ENCODE peak calls at places on chromosomes 12 and 14, in four cellular contexts. One of them, this sample, is unnamed. For H3K4me1, H3K9me3 and H3K27me3, the result is how much of the 10 kb centered on the place peaks cover.

GRCh38 chr14:53360821-53361220 is 207.7 kb upstream of the DDHD1 start:
- DNase-seq in adrenal gland: no peak
- DNase-seq in pancreas: no peak
- DNase-seq in osteoblast: no peak
- DNase-seq in this sample: no peak

GRCh38 chr14:60506010-60506409 is 2.9 kb upstream of the SIX6 start:
- DNase-seq in osteoblast: no peak
- DNase-seq in adrenal gland: no peak
- DNase-seq in pancreas: no peak
- DNase-seq in this sample: no peak

GRCh38 chr12:132379996-132380395 is 50.6 kb upstream of the GALNT9 start:
- DNase-seq in osteoblast: no peak
- DNase-seq in adrenal gland: no peak
- DNase-seq in pancreas: no peak
- DNase-seq in this sample: no peak

GRCh38 chr14:35147711-35148110 is 25.4 kb downstream of the PRORP start:
- DNase-seq in adrenal gland: no peak
- DNase-seq in pancreas: no peak
- DNase-seq in osteoblast: no peak
- DNase-seq in this sample: no peak

GRCh38 chr14:25908707-25909106 is 689.1 kb downstream of the NOVA1 start:
- DNase-seq in osteoblast: no peak
- DNase-seq in adrenal gland: no peak
- DNase-seq in pancreas: no peak
- DNase-seq in this sample: no peak

GRCh38 chr14:29584992-29585391 is 342.7 kb downstream of the PRKD1 start:
- DNase-seq in osteoblast: peak
- DNase-seq in adrenal gland: peak
- DNase-seq in pancreas: peak
- DNase-seq in this sample: no peak

GRCh38 chr12:124613151-124613585 is 45.8 kb upstream of the NCOR2 start:
- DNase-seq in adrenal gland: no peak
- DNase-seq in osteoblast: peak
- DNase-seq in pancreas: no peak
- DNase-seq in this sample: no peak

GRCh38 chr12:64218597-64218996 is 3.5 kb downstream of the KICS2 start:
- DNase-seq in adrenal gland: no peak
- DNase-seq in pancreas: no peak
- DNase-seq in osteoblast: no peak
- DNase-seq in this sample: no peak

GRCh38 chr14:68263563-68264350 is 444.2 kb downstream of the RAD51B start:
- DNase-seq in pancreas: no peak
- DNase-seq in osteoblast: no peak
- DNase-seq in adrenal gland: no peak
- DNase-seq in this sample: no peak

GRCh38 chr14:68262567-68262966 is 443.0 kb downstream of the RAD51B start:
- DNase-seq in adrenal gland: no peak
- DNase-seq in osteoblast: no peak
- DNase-seq in pancreas: no peak
- DNase-seq in this sample: no peak

GRCh38 chr14:68261092-68261842 is 441.7 kb downstream of the RAD51B start:
- DNase-seq in osteoblast: no peak
- DNase-seq in adrenal gland: no peak
- DNase-seq in pancreas: no peak
- DNase-seq in this sample: no peak

GRCh38 chr14:68257969-68258368 is 438.4 kb downstream of the RAD51B start:
- DNase-seq in adrenal gland: no peak
- DNase-seq in pancreas: no peak
- DNase-seq in osteoblast: no peak
- DNase-seq in this sample: no peak

GRCh38 chr14:68260121-68260520 is 440.5 kb downstream of the RAD51B start:
- DNase-seq in osteoblast: no peak
- DNase-seq in adrenal gland: no peak
- DNase-seq in pancreas: no peak
- DNase-seq in this sample: no peak
- H3K4me1 ChIP-seq in osteoblast: under half
- H3K4me1 ChIP-seq in adrenal gland: under half
- H3K4me1 ChIP-seq in pancreas: under half
- H3K4me1 ChIP-seq in this sample: under half

GRCh38 chr14:82029038-82029437 is 495.4 kb upstream of the SEL1L start:
- DNase-seq in osteoblast: no peak
- DNase-seq in pancreas: no peak
- DNase-seq in adrenal gland: no peak
- DNase-seq in this sample: no peak
- H3K9me3 ChIP-seq in osteoblast: under half
- H3K9me3 ChIP-seq in pancreas: under half
- H3K9me3 ChIP-seq in adrenal gland: under half
- H3K9me3 ChIP-seq in this sample: under half

DNA sequence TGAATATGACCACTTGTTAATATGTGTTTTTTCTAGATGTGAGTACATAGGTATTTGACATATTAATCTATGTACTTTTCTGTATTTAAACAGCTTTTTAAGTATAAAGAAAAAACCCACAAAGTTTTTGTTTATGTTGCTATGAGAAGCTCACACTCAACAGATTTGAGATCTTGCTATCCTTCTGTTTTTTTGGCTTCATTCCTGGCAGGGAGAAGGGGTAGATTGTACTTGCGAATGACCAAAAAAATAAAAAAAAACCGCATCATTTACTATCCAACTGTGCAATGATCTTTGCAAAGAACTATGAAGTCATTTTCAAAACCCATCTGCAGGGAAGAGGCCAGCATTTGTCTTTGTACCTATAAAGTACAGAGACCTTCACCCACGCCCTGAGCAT is 28.4 kb upstream of the TBX5 start:
- DNase-seq in adrenal gland: no peak
- DNase-seq in osteoblast: no peak
- DNase-seq in pancreas: no peak
- DNase-seq in this sample: no peak
- H3K27me3 ChIP-seq in adrenal gland: under half
- H3K27me3 ChIP-seq in osteoblast: under half
- H3K27me3 ChIP-seq in pancreas: under half
- H3K27me3 ChIP-seq in this sample: under half

GRCh38 chr12:111431772-111432171 is 26.0 kb downstream of the SH2B3 start:
- DNase-seq in pancreas: no peak
- DNase-seq in osteoblast: no peak
- DNase-seq in adrenal gland: no peak
- DNase-seq in this sample: no peak

GRCh38 chr12:111430418-111431353 is 25.0 kb downstream of the SH2B3 start:
- DNase-seq in adrenal gland: no peak
- DNase-seq in osteoblast: peak
- DNase-seq in pancreas: no peak
- DNase-seq in this sample: peak

GRCh38 chr12:111428728-111429175 is 23.0 kb downstream of the SH2B3 start:
- DNase-seq in pancreas: no peak
- DNase-seq in adrenal gland: peak
- DNase-seq in osteoblast: peak
- DNase-seq in this sample: no peak

GRCh38 chr12:111428081-111428727 is 22.5 kb downstream of the SH2B3 start:
- DNase-seq in adrenal gland: no peak
- DNase-seq in pancreas: no peak
- DNase-seq in osteoblast: peak
- DNase-seq in this sample: no peak

DNA sequence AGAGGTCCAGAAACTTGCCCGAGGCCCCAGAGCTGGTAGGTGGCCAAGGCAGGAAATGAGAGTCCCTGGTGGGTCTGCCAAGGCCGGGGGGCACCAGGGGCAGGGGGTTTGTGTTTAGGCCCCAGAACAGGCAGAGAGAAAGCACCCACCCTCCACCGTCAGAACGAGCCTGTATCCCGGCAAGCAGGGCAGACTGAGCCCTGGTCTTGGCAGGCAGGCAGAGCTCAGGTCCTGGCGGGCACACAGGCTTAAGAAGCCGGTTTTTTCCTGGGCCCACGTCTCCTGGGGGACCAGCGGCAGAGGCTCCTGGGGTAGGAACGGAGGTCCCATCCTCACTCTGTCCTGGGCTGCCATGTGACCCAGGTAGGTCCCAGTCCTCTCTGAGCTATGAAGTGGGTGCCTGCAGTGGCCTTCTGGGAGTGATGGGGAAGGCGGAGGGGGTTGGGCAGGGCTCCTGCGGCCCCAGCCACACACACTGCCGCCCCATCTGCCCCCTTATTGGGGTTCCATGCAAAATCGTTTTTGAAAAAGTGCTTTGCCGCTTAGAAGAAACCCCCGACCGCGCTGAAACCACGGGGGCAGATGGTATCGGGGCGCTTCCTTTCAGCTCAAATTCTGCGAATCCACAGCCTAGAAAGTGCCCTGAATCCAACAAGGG is 24.2 kb downstream of the SH2B3 start:
- DNase-seq in osteoblast: peak
- DNase-seq in pancreas: no peak
- DNase-seq in adrenal gland: no peak
- DNase-seq in this sample: peak
- H3K4me1 ChIP-seq in osteoblast: half or more
- H3K4me1 ChIP-seq in pancreas: under half
- H3K4me1 ChIP-seq in adrenal gland: under half
- H3K4me1 ChIP-seq in this sample: half or more

GRCh38 chr14:84490081-84490480 is 1039.9 kb upstream of the FLRT2 start:
- DNase-seq in osteoblast: no peak
- DNase-seq in pancreas: no peak
- DNase-seq in adrenal gland: no peak
- DNase-seq in this sample: no peak
- H3K9me3 ChIP-seq in osteoblast: under half
- H3K9me3 ChIP-seq in pancreas: under half
- H3K9me3 ChIP-seq in adrenal gland: under half
- H3K9me3 ChIP-seq in this sample: under half

DNA sequence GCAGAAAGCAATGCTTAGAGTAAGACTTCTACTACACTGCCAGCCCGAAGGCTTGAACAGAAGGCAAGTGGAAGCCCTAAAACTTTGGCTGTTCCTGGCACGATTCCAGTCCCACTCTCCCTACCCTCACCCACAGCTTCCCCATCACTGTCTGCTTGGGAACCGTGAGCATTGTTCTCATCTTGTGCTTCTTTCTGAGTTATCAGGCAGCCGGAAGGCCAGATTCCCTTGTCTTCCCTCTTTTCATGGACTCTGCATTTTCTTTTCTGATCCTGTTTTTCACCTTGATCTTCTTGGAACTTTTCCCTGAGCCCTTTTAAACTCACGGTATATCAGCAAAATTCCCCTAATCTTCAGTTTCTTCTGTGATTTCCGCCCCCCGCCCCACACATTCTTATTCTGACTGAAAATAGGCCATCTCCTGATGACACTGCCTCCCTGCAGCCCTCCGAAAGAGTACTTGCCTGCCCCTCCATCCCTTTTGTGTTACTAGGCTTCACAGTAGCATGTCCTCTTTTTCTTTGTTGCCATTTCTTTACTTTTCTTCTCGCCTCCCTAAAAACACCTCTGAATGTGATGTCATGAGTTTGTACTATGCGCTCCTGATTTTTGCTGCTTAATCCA is 29.9 kb downstream of the RCOR1 start:
- DNase-seq in adrenal gland: peak
- DNase-seq in osteoblast: peak
- DNase-seq in pancreas: no peak
- DNase-seq in this sample: no peak
- H3K27me3 ChIP-seq in adrenal gland: under half
- H3K27me3 ChIP-seq in osteoblast: under half
- H3K27me3 ChIP-seq in pancreas: under half
- H3K27me3 ChIP-seq in this sample: under half

GRCh38 chr14:91732439-91732838 is 553 bp upstream of the CATSPERB start:
- DNase-seq in pancreas: no peak
- DNase-seq in osteoblast: no peak
- DNase-seq in adrenal gland: no peak
- DNase-seq in this sample: no peak

GRCh38 chr14:91732859-91733477 is 1.1 kb upstream of the CATSPERB start:
- DNase-seq in adrenal gland: no peak
- DNase-seq in osteoblast: no peak
- DNase-seq in pancreas: no peak
- DNase-seq in this sample: no peak

GRCh38 chr14:91731986-91732385 is at the start of gene CATSPERB:
- DNase-seq in adrenal gland: no peak
- DNase-seq in osteoblast: no peak
- DNase-seq in pancreas: no peak
- DNase-seq in this sample: no peak

GRCh38 chr14:91742956-91743653 is 11.2 kb upstream of the CATSPERB start:
- DNase-seq in adrenal gland: no peak
- DNase-seq in pancreas: no peak
- DNase-seq in osteoblast: no peak
- DNase-seq in this sample: no peak

DNA sequence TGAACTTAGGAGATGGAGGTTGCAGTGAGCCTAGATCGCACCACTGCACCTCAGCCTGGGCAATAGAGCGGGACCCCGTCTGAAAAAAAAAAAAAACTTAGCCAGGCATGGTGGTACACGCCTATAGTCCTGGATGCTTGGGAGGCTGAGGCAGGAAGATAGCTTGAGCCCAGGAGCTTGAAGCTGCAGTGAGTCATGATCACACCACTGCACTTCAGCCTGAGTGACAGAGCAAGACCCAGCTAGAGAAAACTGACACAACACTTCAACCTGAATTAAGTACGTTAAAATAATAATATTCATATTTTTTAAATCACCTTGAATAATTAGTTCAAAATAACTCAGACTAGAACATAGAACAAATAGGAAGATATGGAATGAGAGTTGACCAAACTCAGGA is 5.7 kb upstream of the CATSPERB start:
- DNase-seq in osteoblast: no peak
- DNase-seq in adrenal gland: no peak
- DNase-seq in pancreas: no peak
- DNase-seq in this sample: no peak
- H3K4me1 ChIP-seq in osteoblast: under half
- H3K4me1 ChIP-seq in adrenal gland: under half
- H3K4me1 ChIP-seq in pancreas: under half
- H3K4me1 ChIP-seq in this sample: under half

DNA sequence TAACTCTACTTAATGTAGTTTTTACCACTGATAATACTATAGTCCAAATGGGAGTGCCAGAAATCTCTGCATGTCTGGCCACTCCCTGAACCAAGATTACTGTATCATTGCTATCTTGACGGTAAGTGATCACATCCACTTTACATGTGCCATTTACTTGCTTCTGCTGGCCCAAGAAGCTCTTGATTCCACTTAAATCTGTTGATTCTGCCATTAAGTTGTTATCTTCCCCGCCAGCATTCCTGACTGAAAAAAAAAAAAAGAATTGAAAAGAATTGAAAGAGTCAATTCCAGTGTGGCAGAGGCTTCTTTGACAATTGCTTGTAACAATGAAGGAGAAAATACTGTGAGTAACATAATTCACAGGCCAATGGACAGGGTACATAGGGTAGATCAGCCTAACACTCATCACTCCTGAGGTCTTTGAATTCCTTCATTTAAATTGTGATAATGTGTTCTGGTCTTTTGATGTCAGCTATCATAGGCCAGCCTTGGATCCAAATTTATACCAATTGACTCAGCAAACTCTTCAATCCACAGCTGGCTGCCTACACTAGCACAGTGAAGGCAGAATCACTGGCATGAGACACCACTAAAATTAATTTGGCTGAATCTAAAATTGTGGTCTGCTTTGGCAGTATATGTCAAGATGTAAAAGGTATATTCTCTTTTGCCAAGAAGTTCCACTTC is 665.2 kb upstream of the FLRT2 start:
- DNase-seq in osteoblast: no peak
- DNase-seq in pancreas: no peak
- DNase-seq in adrenal gland: no peak
- DNase-seq in this sample: no peak
- H3K9me3 ChIP-seq in osteoblast: under half
- H3K9me3 ChIP-seq in pancreas: under half
- H3K9me3 ChIP-seq in adrenal gland: under half
- H3K9me3 ChIP-seq in this sample: under half

GRCh38 chr14:24069411-24069735 is 2.0 kb upstream of the CPNE6 start:
- DNase-seq in adrenal gland: no peak
- DNase-seq in osteoblast: peak
- DNase-seq in pancreas: no peak
- DNase-seq in this sample: no peak
- H3K27me3 ChIP-seq in adrenal gland: under half
- H3K27me3 ChIP-seq in osteoblast: under half
- H3K27me3 ChIP-seq in pancreas: under half
- H3K27me3 ChIP-seq in this sample: under half

This sample was measured in naive thymus-derived CD4-positive, alpha-beta T cell.